ENCODE peak calls at places on chromosomes 2 and 18, in ten cellular contexts. J is NCI-H1092, E is HL-60, T is HEK293T, R is heart right ventricle, L is naive B cell, G is coronary artery, I is GM23248, S is Kasumi-1, M is kidney epithelial cell. O is an unnamed sample.

GRCh38 chr2:156896294-156896693 is 361.2 kb upstream of the GALNT5 start:
- DNase-seq in M (peak; percentile 39), J (no peak), T (no peak), I (no peak), G (no peak), E (no peak), S (peak; percentile 86), L (no peak), R (no peak), O (no peak)

GRCh38 chr2:12612168-12612567 is 104.6 kb upstream of the TRIB2 start:
- DNase-seq in L (no peak), T (no peak), J (no peak), M (no peak), I (no peak), G (no peak), S (no peak), E (no peak), R (no peak), O (no peak)

GRCh38 chr2:128289439-128289838 is 29.2 kb downstream of the HS6ST1 start:
- DNase-seq in L (no peak), M (no peak), S (no peak), R (no peak), E (no peak), I (no peak), G (no peak), J (no peak), T (no peak), O (no peak)

GRCh38 chr2:150485871-150486538 is 1.5 kb downstream of the RND3 start:
- DNase-seq in L (no peak), T (peak; percentile 57), I (peak; percentile 92), G (peak; percentile 93), R (peak; percentile 75), S (no peak), M (no peak), J (peak; percentile 35), E (no peak), O (no peak)

GRCh38 chr18:45690975-45691815 is 32.8 kb upstream of the SLC14A1 start:
- DNase-seq in I (peak; percentile 85), L (peak; percentile 45), R (peak; percentile 78), T (peak; percentile 64), G (peak; percentile 81), S (peak; percentile 88), E (peak; percentile 91), M (no peak), J (peak; percentile 71), O (peak; percentile 84)

GRCh38 chr18:58805482-58806187 is 59.0 kb upstream of the ZNF532 start:
- DNase-seq in J (peak; percentile 90), L (no peak), T (no peak), M (no peak), I (no peak), E (no peak), G (no peak), S (no peak), R (no peak), O (peak; percentile 96)

GRCh38 chr2:68287580-68288441 is 31.9 kb downstream of the CNRIP1 start:
- DNase-seq in J (no peak), I (peak; percentile 90), E (peak; percentile 55), M (no peak), L (no peak), R (no peak), S (peak; percentile 87), T (no peak), G (no peak), O (no peak)

GRCh38 chr18:63505566-63506335 is 29.0 kb downstream of the SERPINB5 start:
- DNase-seq in L (peak; percentile 11), M (no peak), I (peak; percentile 53), S (peak; percentile 46), G (no peak), T (peak; percentile 32), J (no peak), E (peak; percentile 64), R (no peak), O (peak; percentile 73)

GRCh38 chr2:240881913-240882312 is 13.3 kb downstream of the AGXT start:
- DNase-seq in J (peak; percentile 39), S (no peak), I (no peak), T (no peak), R (no peak), L (no peak), M (no peak), G (no peak), E (no peak), O (no peak)

O was measured in HAP-1.